ENCODE peak calls at places on chromosomes 12 and 14, in ten cellular contexts. B, P, G, T, Q, K, R, F, O and S are unnamed samples. For H3K4me1, the result is how much of the 10 kb centered on the place peaks cover.

GRCh38 chr12:9724023-9724422 is 8.9 kb downstream of the CLECL1 start:
- DNase-seq in B (no peak), P (no peak), G (no peak), T (no peak), Q (no peak), K (no peak), R (no peak), F (no peak), O (no peak), S (no peak)

GRCh38 chr12:22266101-22266500 is 68.4 kb downstream of the ST8SIA1 start:
- DNase-seq in B (peak), P (no peak), G (no peak), T (no peak), Q (no peak), K (no peak), R (no peak), F (no peak), O (no peak), S (no peak)

GRCh38 chr14:73770977-73771847 is 57.0 kb upstream of the PNMA1 start:
- DNase-seq in B (peak), P (peak), G (no peak), T (no peak), Q (no peak), K (no peak), R (no peak), F (peak), O (no peak), S (no peak)

GRCh38 chr12:63132201-63132600 is 18.8 kb downstream of the AVPR1A start:
- DNase-seq in B (no peak), P (no peak), G (no peak), T (no peak), Q (no peak), K (no peak), R (no peak), F (no peak), O (no peak), S (no peak)

GRCh38 chr14:75168586-75169335 is 7.7 kb downstream of the TMED10 start:
- DNase-seq in B (peak), P (no peak), G (no peak), T (no peak), Q (no peak), K (no peak), R (no peak), F (no peak), O (no peak), S (no peak)

GRCh38 chr14:77889971-77890442 is 90.1 kb downstream of the ADCK1 start:
- DNase-seq in B (peak), P (no peak), G (no peak), T (no peak), Q (no peak), K (no peak), R (no peak), F (no peak), O (no peak), S (no peak)

GRCh38 chr14:27845902-27846301 is 920.7 kb upstream of the FOXG1 start:
- DNase-seq in B (no peak), P (no peak), G (no peak), T (no peak), Q (no peak), K (no peak), R (no peak), F (no peak), O (no peak), S (no peak)

GRCh38 chr12:81128930-81129554 is 51.2 kb downstream of the ACSS3 start:
- DNase-seq in B (peak), P (peak), G (peak), T (no peak), Q (no peak), K (peak), R (no peak), F (no peak), O (no peak), S (no peak)

GRCh38 chr14:102527255-102528232 is 18.0 kb upstream of the ANKRD9 start:
- DNase-seq in B (peak), P (peak), G (no peak), T (no peak), Q (no peak), K (no peak), R (no peak), F (no peak), O (no peak), S (no peak)

GRCh38 chr14:100119251-100119650 is 40.2 kb downstream of the DEGS2 start:
- DNase-seq in B (no peak), P (no peak), G (no peak), T (no peak), Q (no peak), K (no peak), R (no peak), F (no peak), O (no peak), S (no peak)

GRCh38 chr14:64841121-64841611 is 38.5 kb downstream of the SPTB start:
- DNase-seq in B (peak), P (peak), G (no peak), T (no peak), Q (no peak), K (peak), R (no peak), F (no peak), O (no peak), S (peak)

GRCh38 chr12:15778126-15778525 is 11.1 kb downstream of the EPS8 start:
- DNase-seq in B (no peak), P (no peak), G (no peak), T (no peak), Q (no peak), K (no peak), R (no peak), F (no peak), O (no peak), S (no peak)

GRCh38 chr12:58026421-58026820 is 85.1 kb downstream of the ATP23 start:
- DNase-seq in B (no peak), P (no peak), G (no peak), T (no peak), Q (no peak), K (no peak), R (no peak), F (no peak), O (no peak), S (no peak)

GRCh38 chr14:75794615-75795038 is 133.6 kb downstream of the TTLL5 start:
- DNase-seq in B (peak), P (peak), G (no peak), T (no peak), Q (no peak), K (no peak), R (no peak), F (no peak), O (no peak), S (no peak)

GRCh38 chr12:83005534-83006197 is 319.0 kb downstream of the TMTC2 start:
- DNase-seq in B (no peak), P (no peak), G (peak), T (no peak), Q (no peak), K (no peak), R (no peak), F (no peak), O (no peak), S (no peak)

GRCh38 chr12:57149309-57149900 is 2.0 kb upstream of the LRP1-AS start:
- DNase-seq in B (no peak), P (peak), G (no peak), T (no peak), Q (no peak), K (no peak), R (peak), F (no peak), O (peak), S (peak)

GRCh38 chr14:64324461-64325255 is 30.5 kb upstream of the ESR2 start:
- DNase-seq in B (peak), P (no peak), G (no peak), T (no peak), Q (no peak), K (no peak), R (no peak), F (no peak), O (no peak), S (no peak)

GRCh38 chr12:4117386-4118016 is 156.1 kb upstream of the CCND2 start:
- DNase-seq in B (no peak), P (no peak), G (no peak), T (no peak), Q (no peak), K (no peak), R (peak), F (no peak), O (peak), S (no peak)
- H3K4me1 ChIP-seq in B (under half), P (under half), G (half or more), T (under half), Q (under half), K (under half), R (under half), F (under half), O (under half), S (under half)

DNA sequence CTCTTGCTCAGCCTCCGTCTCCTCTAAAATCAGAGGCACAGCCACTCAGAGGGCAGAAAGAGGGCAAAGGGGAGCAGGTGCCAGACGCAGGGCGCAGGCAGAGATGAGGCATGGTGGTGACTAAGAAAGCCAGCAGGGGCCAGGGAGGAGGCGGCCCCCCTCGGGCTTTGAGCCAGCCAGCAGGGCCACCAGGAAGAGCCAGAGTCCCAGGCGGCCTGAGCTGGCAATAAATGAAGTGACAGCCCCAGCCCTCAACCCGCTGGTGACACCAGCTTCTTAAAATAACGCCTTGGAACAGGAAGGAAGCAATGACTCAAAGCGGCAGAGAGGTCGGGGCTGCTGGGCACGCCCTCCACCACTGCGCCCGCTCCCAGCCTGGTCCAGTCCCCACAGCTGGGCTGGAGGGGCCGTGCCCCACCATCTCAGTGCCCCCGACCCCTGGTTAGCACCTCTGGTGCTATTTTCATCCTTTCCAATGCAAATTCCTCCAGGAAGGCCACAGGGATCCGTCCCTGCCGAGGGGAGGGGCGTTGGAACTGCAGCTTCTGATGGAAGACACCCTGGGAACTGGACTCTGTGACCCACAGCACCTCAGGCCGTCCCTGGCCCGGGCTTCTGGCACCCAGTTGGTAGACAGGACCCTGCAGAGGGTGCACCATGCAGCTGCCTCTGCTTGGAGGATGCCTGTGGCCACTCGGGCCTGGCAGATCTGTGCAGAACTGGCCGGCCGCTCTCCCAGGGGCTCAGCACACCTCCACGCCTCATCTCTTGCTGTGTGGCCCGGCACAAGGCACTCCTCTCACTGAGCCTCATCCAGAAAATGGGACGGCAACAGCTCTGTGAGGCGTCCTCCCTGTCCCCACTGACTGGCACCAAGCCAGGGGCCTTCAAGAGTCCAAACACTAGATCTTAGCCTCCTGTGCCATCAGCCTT is 113.7 kb downstream of the NCOR2 start:
- DNase-seq in B (peak), P (no peak), G (peak), T (peak), Q (peak), K (no peak), R (peak), F (peak), O (peak), S (peak)
- H3K4me1 ChIP-seq in B (under half), P (under half), G (half or more), T (half or more), Q (under half), K (under half), R (half or more), F (half or more), O (under half), S (under half)

GRCh38 chr14:104680056-104680805 is 9.2 kb upstream of the INF2 start:
- DNase-seq in B (peak), P (peak), G (no peak), T (no peak), Q (peak), K (no peak), R (no peak), F (peak), O (peak), S (no peak)
- H3K4me1 ChIP-seq in B (half or more), P (half or more), G (under half), T (under half), Q (half or more), K (under half), R (half or more), F (half or more), O (under half), S (half or more)

DNA sequence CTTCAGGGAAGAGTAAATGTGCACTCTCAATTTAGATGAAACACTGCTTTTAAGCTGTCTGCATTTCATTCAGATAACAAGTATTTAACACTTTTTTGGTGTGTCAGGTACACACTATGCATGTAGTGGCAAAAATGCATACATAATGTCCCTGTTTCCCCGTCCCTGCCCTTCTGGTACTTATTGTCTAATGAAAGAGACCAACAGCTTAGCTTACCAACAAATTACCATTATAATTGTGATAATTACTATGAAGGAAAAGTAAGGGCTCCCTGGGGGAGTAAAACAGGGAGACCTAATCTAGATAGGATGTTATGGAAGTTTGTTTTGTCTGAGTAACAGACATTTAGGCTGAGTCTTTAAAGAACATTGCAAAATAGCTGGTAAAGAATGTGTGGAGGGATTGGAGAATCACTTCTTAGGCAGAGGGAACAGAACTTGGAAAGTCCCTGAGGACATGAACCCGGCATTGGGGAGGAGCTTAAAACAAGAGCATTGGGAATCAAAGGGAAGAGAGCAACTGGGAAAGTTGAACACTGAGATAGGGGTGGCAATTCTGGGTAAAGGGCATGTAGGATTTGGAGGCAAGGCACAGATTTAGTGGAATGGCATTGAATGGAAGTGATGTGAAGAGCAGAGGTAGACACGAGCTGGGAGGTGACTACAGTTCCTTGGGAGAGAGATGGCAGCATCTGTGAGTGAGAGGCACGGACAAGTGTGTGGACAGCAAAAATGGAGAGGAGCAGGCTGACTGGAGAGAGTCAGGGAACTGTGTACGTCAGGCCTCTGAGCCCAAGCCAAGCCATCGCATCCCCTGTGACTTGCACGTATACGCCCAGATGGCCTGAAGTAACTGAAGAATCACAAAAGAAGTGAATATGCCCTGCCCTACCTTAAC is 181.6 kb downstream of the GRIP1 start:
- DNase-seq in B (no peak), P (no peak), G (no peak), T (no peak), Q (no peak), K (no peak), R (no peak), F (no peak), O (no peak), S (no peak)
- H3K4me1 ChIP-seq in B (under half), P (under half), G (under half), T (under half), Q (under half), K (under half), R (under half), F (under half), O (under half), S (under half)

DNA sequence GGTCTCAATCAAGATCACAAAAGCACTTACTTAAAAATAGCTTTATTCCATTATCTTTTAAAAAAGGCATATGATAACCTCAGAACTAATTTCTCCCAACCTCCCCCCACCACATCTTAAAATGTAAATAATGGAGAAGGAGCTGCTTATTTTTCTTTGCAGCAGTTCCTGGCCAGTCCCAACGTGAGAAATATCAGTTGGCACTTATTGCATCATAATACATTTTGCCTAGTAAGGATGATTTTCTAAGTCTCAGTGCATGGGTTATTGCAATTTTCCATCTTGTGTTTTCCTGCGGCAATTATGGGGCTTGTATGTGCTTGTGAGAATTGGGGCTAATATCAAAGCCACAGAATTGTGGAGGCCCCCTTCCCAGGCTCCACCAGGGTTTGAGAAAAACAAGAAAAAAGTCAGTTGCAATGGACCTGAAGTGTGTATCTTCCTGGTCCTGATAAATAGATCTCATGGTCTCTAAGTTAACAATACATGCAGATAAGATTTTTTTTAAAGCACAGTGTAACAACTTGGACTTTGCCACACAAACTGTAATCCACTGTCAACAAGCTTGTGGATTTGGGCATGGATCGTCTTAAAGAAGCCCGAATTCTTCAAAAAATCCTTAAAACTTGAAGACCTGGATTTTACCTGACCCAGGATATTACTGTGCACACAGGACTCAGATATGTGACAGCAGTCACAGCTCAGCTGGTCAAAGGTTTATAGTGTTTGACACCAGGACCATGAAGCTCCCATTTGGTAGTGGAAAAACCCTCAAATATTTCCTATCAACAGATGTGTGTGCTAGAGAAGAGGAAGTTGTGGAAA is 2.8 kb upstream of the WSB2 start:
- DNase-seq in B (no peak), P (peak), G (no peak), T (no peak), Q (no peak), K (no peak), R (no peak), F (no peak), O (no peak), S (no peak)
- H3K4me1 ChIP-seq in B (under half), P (under half), G (under half), T (under half), Q (under half), K (under half), R (under half), F (under half), O (under half), S (under half)

GRCh38 chr12:100896192-100896591 is 101.6 kb downstream of the ANO4 start:
- DNase-seq in B (no peak), P (no peak), G (no peak), T (no peak), Q (no peak), K (no peak), R (no peak), F (no peak), O (no peak), S (no peak)
- H3K4me1 ChIP-seq in B (under half), P (under half), G (under half), T (under half), Q (under half), K (under half), R (under half), F (under half), O (under half), S (under half)

GRCh38 chr14:61533513-61534255 is 161.6 kb upstream of the HIF1A start:
- DNase-seq in B (no peak), P (no peak), G (no peak), T (no peak), Q (no peak), K (no peak), R (no peak), F (no peak), O (no peak), S (no peak)

GRCh38 chr14:61535032-61535431 is 160.3 kb upstream of the HIF1A start:
- DNase-seq in B (no peak), P (no peak), G (no peak), T (no peak), Q (no peak), K (no peak), R (no peak), F (no peak), O (no peak), S (no peak)

GRCh38 chr14:61537567-61538463 is 157.5 kb upstream of the HIF1A start:
- DNase-seq in B (peak), P (peak), G (no peak), T (no peak), Q (no peak), K (no peak), R (no peak), F (no peak), O (no peak), S (no peak)

GRCh38 chr14:61536661-61537566 is 158.4 kb upstream of the HIF1A start:
- DNase-seq in B (no peak), P (no peak), G (no peak), T (no peak), Q (no peak), K (no peak), R (no peak), F (no peak), O (no peak), S (no peak)

GRCh38 chr14:61535470-61535869 is 159.8 kb upstream of the HIF1A start:
- DNase-seq in B (no peak), P (no peak), G (no peak), T (no peak), Q (no peak), K (no peak), R (no peak), F (no peak), O (no peak), S (no peak)
- H3K4me1 ChIP-seq in B (half or more), P (under half), G (under half), T (under half), Q (under half), K (under half), R (half or more), F (half or more), O (under half), S (under half)

DNA sequence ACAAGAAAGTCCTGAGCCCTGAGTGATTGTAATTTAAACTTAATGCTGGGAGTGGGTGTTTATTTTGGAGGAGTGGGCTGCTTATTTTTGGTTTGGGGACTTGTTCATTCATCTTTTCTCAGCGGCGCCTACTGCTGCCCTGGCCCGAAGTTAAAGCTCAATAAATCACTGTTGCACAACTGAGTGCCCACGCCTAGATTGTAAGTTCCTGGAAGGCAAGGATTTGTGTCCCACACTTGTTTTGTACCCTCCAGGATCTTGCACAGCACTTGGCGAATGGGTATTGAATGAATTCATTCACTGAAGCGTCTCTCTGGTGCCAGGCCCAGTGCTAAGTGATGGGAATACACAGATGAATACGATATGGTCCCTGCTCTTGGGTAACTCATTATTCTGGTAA is 153.3 kb upstream of the PARP11 start:
- DNase-seq in B (no peak), P (no peak), G (no peak), T (no peak), Q (no peak), K (no peak), R (no peak), F (no peak), O (no peak), S (no peak)
- H3K4me1 ChIP-seq in B (under half), P (under half), G (under half), T (under half), Q (under half), K (under half), R (under half), F (under half), O (under half), S (under half)

GRCh38 chr12:31031951-31032335 is 41.7 kb upstream of the DDX11 start:
- DNase-seq in B (no peak), P (no peak), G (no peak), T (no peak), Q (no peak), K (no peak), R (no peak), F (no peak), O (no peak), S (no peak)
- H3K4me1 ChIP-seq in B (under half), P (under half), G (under half), T (under half), Q (under half), K (under half), R (under half), F (under half), O (under half), S (under half)